ENCODE peak calls at places on chromosome 11, in five cellular contexts. C is heart left ventricle, Y is ovary, J is DND-41, W is A549. O is an unnamed sample. For H3K4me1, the result is how much of the 10 kb centered on the place peaks cover.

GRCh38 chr11:130131957-130132850 is 27.4 kb upstream of the ST14 start:
- DNase-seq in C (peak), W (peak), J (peak), Y (peak), O (peak)

GRCh38 chr11:62497132-62497915 is 49.3 kb downstream of the AHNAK start:
- DNase-seq in C (no peak), Y (no peak), J (peak), W (peak), O (peak)

GRCh38 chr11:76935030-76935429 is 74.3 kb downstream of the ACER3 start:
- DNase-seq in C (no peak), Y (no peak), J (no peak), W (no peak), O (no peak)

GRCh38 chr11:93784935-93785360 is 866 bp downstream of the MED17 start:
- DNase-seq in W (no peak), J (no peak), C (no peak), Y (no peak), O (no peak)

GRCh38 chr11:19259487-19260345 is 19.0 kb upstream of the E2F8 start:
- DNase-seq in W (peak), J (peak), Y (peak), C (peak), O (peak)

GRCh38 chr11:77506857-77507256 is 33.0 kb upstream of the PAK1 start:
- DNase-seq in W (no peak), Y (no peak), C (no peak), J (peak), O (no peak)

GRCh38 chr11:69057236-69057635 is 8.5 kb downstream of the TPCN2 start:
- DNase-seq in J (no peak), W (no peak), C (no peak), Y (no peak), O (no peak)

GRCh38 chr11:73570415-73571114 is 27.3 kb downstream of the FAM168A start:
- DNase-seq in Y (no peak), C (no peak), W (no peak), J (no peak), O (no peak)

GRCh38 chr11:109350091-109350490 is 71.9 kb upstream of the C11orf87 start:
- DNase-seq in W (no peak), Y (no peak), J (no peak), C (no peak), O (no peak)

GRCh38 chr11:69867076-69868002 is 48.1 kb upstream of the FGF3 start:
- DNase-seq in W (no peak), Y (no peak), J (no peak), C (no peak), O (no peak)

GRCh38 chr11:86473991-86474833 is 99.5 kb downstream of the CCDC81 start:
- DNase-seq in C (peak), J (no peak), W (peak), Y (no peak), O (no peak)

GRCh38 chr11:61725632-61726280 is 26.7 kb upstream of the MYRF start:
- DNase-seq in W (no peak), C (no peak), Y (no peak), J (no peak), O (no peak)

GRCh38 chr11:96447711-96448110 is 57.9 kb downstream of the JRKL start:
- DNase-seq in C (no peak), Y (no peak), J (no peak), W (no peak), O (no peak)

GRCh38 chr11:31958086-31958735 is 132.7 kb upstream of the RCN1 start:
- DNase-seq in Y (no peak), J (no peak), W (peak), C (peak), O (peak)

GRCh38 chr11:67345949-67346819 is 7.2 kb downstream of the POLD4 start:
- DNase-seq in Y (no peak), J (peak), W (peak), C (no peak), O (peak)

GRCh38 chr11:5369793-5370192 is 13.8 kb upstream of the OR51M1 start:
- DNase-seq in Y (no peak), C (no peak), J (no peak), W (peak), O (no peak)

GRCh38 chr11:62665630-62666258 is 632 bp downstream of the CSKMT start:
- DNase-seq in J (peak), C (peak), W (no peak), Y (peak), O (peak)

GRCh38 chr11:67465190-67465522 is 3.9 kb downstream of the TMEM134 start:
- DNase-seq in W (no peak), J (no peak), C (no peak), Y (peak), O (no peak)

GRCh38 chr11:35159111-35159510 is 20.1 kb downstream of the CD44 start:
- DNase-seq in W (no peak), J (no peak), Y (no peak), C (no peak), O (no peak)
- H3K4me1 ChIP-seq in W (half or more), J (under half), Y (under half), C (under half), O (half or more)

GRCh38 chr11:2885676-2886081 is at the start of gene CDKN1C:
- DNase-seq in C (peak), W (peak), Y (peak), J (no peak), O (peak)
- H3K27ac ChIP-seq in C (peak), W (peak), Y (peak), J (no peak), O (peak)

GRCh38 chr11:132396318-132396717 is 1025.9 kb downstream of the NTM start:
- DNase-seq in C (no peak), Y (no peak), J (no peak), W (no peak), O (no peak)
- H3K4me1 ChIP-seq in C (under half), Y (under half), J (under half), W (under half), O (under half)

GRCh38 chr11:128341767-128342318 is 245.5 kb downstream of the ETS1 start:
- DNase-seq in Y (no peak), W (no peak), J (no peak), C (no peak), O (no peak)
- H3K27ac ChIP-seq in Y (no peak), W (no peak), J (no peak), C (peak), O (peak)

GRCh38 chr11:117859713-117860112 is 16.7 kb downstream of the FXYD6 start:
- DNase-seq in W (no peak), Y (no peak), J (no peak), C (no peak), O (no peak)

GRCh38 chr11:117862753-117863152 is 13.7 kb downstream of the FXYD6 start:
- DNase-seq in W (no peak), Y (no peak), C (no peak), J (no peak), O (no peak)

GRCh38 chr11:117860139-117860538 is 16.3 kb downstream of the FXYD6 start:
- DNase-seq in J (no peak), W (no peak), C (no peak), Y (peak), O (no peak)

GRCh38 chr11:117861151-117862018 is 15.1 kb downstream of the FXYD6 start:
- DNase-seq in W (no peak), Y (peak), C (peak), J (no peak), O (no peak)

DNA sequence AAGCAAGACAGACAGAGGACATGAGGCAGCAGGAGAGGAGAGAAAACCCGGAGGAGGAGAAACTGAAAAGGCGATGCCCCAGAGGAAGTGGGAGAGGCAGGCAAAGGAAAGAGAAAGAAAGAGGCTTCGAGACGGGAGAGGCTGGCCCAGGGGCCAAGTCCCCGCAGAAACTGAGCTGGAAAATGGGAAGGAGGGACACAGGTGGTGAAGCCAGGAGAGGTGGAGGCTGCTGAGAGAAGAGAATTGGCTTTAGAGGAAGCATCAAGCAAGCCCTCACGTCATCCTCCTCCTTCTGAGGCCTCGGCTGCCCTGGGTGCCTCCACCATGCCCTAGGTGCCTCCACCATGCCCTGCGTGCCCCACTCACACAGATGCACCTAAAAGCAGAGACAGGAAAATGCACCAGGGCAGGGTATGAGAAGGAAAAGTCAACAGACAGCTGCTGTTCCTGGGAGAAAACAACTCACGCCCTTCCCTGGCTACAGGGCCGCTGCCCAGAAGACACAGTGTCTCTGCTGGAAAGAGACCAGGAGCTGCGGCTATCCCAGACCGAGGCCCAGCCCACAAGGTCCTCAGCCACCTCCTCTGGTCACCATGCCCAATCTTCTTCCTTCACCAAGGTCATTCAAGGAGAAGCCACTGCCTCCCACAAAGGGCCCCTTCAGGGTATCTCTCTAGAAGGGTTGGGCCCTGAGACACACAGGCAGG is 14.3 kb downstream of the FXYD6 start:
- DNase-seq in Y (peak), C (no peak), J (no peak), W (no peak), O (no peak)
- H3K4me1 ChIP-seq in Y (under half), C (under half), J (under half), W (under half), O (under half)

O was measured in CD4-positive, CD25-positive, alpha-beta regulatory T cell.